ENCODE peak calls at places on chromosome 12, in five cellular contexts. Z, V, B, L and N are unnamed samples.

GRCh38 chr12:80861636-80862378 is 75.9 kb downstream of the LIN7A start:
- DNase-seq in Z (peak; percentile 64), V (no peak), B (no peak), L (no peak), N (peak; percentile 71)

GRCh38 chr12:64864319-64864718 is 39.9 kb downstream of the TBC1D30 start:
- DNase-seq in Z (no peak), V (no peak), B (no peak), L (no peak), N (no peak)

GRCh38 chr12:24562761-24563392 is 386.0 kb downstream of the BCAT1 start:
- DNase-seq in Z (peak; percentile 45), V (peak; percentile 74), B (no peak), L (no peak), N (peak; percentile 7)

GRCh38 chr12:43210437-43211197 is 341.4 kb downstream of the ADAMTS20 start:
- DNase-seq in Z (peak; percentile 92), V (no peak), B (no peak), L (no peak), N (peak; percentile 3)

GRCh38 chr12:128531153-128531552 is 264.2 kb downstream of the TMEM132C start:
- DNase-seq in Z (no peak), V (no peak), B (no peak), L (no peak), N (no peak)

GRCh38 chr12:2461645-2462044 is 333.1 kb upstream of the FKBP4 start:
- DNase-seq in Z (no peak), V (no peak), B (no peak), L (no peak), N (no peak)

GRCh38 chr12:121060149-121061001 is 21.3 kb upstream of the OASL start:
- DNase-seq in Z (no peak), V (peak; percentile 84), B (no peak), L (no peak), N (peak; percentile 41)

GRCh38 chr12:92629349-92630065 is 73.3 kb upstream of the PLEKHG7 start:
- DNase-seq in Z (peak; percentile 36), V (no peak), B (no peak), L (no peak), N (no peak)

GRCh38 chr12:51522696-51523095 is 68.3 kb upstream of the SCN8A start:
- DNase-seq in Z (no peak), V (no peak), B (no peak), L (no peak), N (no peak)

GRCh38 chr12:65205886-65206285 is 36.5 kb downstream of the LEMD3 start:
- DNase-seq in Z (no peak), V (no peak), B (no peak), L (no peak), N (no peak)

GRCh38 chr12:78600541-78600940 is 264.0 kb upstream of the SYT1 start:
- DNase-seq in Z (no peak), V (no peak), B (no peak), L (no peak), N (no peak)

GRCh38 chr12:100845095-100845494 is 50.5 kb downstream of the ANO4 start:
- DNase-seq in Z (peak; percentile 10), V (no peak), B (no peak), L (no peak), N (no peak)

GRCh38 chr12:78977463-78977862 is 112.9 kb downstream of the SYT1 start:
- DNase-seq in Z (peak; percentile 7), V (no peak), B (no peak), L (no peak), N (no peak)

GRCh38 chr12:16281157-16281556 is 3.7 kb upstream of the SLC15A5 start:
- DNase-seq in Z (peak; percentile 12), V (no peak), B (no peak), L (no peak), N (peak; percentile 38)
- H3K4me3 ChIP-seq in Z (no peak overlapping the region), V (no peak overlapping the region), B (no peak overlapping the region), L (no peak overlapping the region), N (no peak overlapping the region)

GRCh38 chr12:111693818-111694217 is 8.0 kb downstream of the ACAD10 start:
- DNase-seq in Z (no peak), V (no peak), B (no peak), L (no peak), N (no peak)

GRCh38 chr12:111691262-111691661 is 5.4 kb downstream of the ACAD10 start:
- DNase-seq in Z (no peak), V (no peak), B (no peak), L (no peak), N (no peak)

GRCh38 chr12:111687255-111687654 is 1.4 kb downstream of the ACAD10 start:
- DNase-seq in Z (no peak), V (no peak), B (no peak), L (no peak), N (no peak)

GRCh38 chr12:111687952-111688351 is 2.1 kb downstream of the ACAD10 start:
- DNase-seq in Z (no peak), V (no peak), B (no peak), L (no peak), N (no peak)

DNA sequence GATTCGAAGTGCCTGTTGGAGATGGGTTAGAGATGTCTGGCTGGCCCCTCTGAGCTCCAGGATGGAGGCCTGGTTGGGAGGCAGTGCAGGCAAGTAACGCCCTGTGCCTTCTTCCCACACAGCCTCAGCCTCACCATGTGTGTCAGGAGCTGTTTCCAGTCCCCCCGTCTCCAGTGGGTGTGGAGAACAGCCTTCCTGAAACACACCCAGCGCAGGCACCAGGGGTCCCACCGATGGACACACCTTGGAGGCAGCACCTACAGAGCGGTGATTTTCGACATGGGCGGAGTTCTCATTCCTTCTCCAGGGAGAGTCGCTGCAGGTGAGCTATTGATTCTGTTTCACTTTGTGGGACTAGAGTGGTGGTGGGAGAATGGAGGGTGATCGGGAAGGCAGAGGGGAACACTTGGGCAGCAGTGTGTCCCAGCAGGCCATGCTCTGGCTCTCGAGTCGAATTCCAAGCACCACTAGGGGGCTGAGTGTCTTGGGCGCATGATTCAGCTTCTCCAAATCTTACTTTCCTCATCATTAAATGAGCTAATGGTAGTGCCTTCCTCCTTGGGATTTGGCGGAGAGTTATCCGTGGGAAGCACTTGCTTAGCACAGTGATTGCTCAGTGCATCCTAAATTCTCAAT is 6.8 kb downstream of the ACAD10 start:
- DNase-seq in Z (no peak), V (peak; percentile 57), B (no peak), L (no peak), N (no peak)
- TF ChIP-seq CTCF in Z (peak; percentile 31), V (peak; percentile 34), B (no peak), L (peak; percentile 22), N (peak; percentile 25)

GRCh38 chr12:106136263-106136662 is 2.5 kb downstream of the NUAK1 start:
- DNase-seq in Z (peak; percentile 76), V (peak; percentile 96), B (peak; percentile 80), L (peak; percentile 70), N (peak; percentile 92)
- H3K4me3 ChIP-seq in Z (peak overlapping the region; percentile 67), V (peak overlapping the region; percentile 78), B (peak overlapping the region; percentile 87), L (peak overlapping the region; percentile 91), N (peak overlapping the region; percentile 92)

DNA sequence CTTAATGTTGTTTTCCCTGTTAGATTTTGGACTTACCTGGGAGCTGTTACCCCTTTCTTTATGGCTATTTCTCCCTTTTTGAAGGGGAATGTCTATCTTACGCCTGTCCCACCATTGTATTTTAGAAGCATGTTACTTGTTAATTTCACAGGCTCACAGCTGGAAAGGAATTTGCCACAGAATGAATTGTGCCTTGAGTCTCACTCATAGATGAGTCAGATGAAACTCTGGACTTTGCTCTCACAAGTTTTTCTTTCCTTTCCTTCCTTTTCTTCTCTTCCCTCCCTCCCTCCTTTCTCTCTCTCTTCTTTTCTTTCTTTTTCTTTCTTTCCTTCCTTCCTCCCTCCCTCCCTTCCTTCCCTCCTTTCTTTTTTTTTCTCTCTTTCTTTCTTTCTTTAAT is 9.3 kb upstream of the ATF7IP start:
- DNase-seq in Z (no peak), V (no peak), B (no peak), L (no peak), N (peak; percentile 9)
- TF ChIP-seq CTCF in Z (no peak), V (no peak), B (no peak), L (no peak), N (no peak)